ENCODE peak calls at places on chromosomes 11 and 22, in four cellular contexts. Z is K562, K is HepG2, T is H1. J is an unnamed sample.

GRCh38 chr11:4697583-4697982 is at the start of gene OR51E2:
- DNase-seq in Z (peak), K (no peak), T (no peak), J (no peak)

GRCh38 chr11:128437137-128437536 is 150.2 kb downstream of the ETS1 start:
- DNase-seq in Z (no peak), K (no peak), T (no peak), J (no peak)

GRCh38 chr22:27420817-27421361 is 380.7 kb downstream of the MN1 start:
- DNase-seq in Z (no peak), K (no peak), T (no peak), J (no peak)

GRCh38 chr11:1241706-1242105 is 18.8 kb downstream of the MUC5B start:
- DNase-seq in Z (no peak), K (no peak), T (no peak), J (no peak)

GRCh38 chr11:107271425-107271824 is 186.2 kb downstream of the CWF19L2 start:
- DNase-seq in Z (no peak), K (no peak), T (no peak), J (no peak)

GRCh38 chr22:42942351-42942750 is 72.6 kb downstream of the PACSIN2 start:
- DNase-seq in Z (no peak), K (no peak), T (no peak), J (no peak)

GRCh38 chr11:116506446-116506845 is 266.3 kb downstream of the BUD13 start:
- DNase-seq in Z (no peak), K (no peak), T (peak), J (no peak)

GRCh38 chr11:58513747-58514367 is 6.0 kb upstream of the OR5B21 start:
- DNase-seq in Z (peak), K (peak), T (peak), J (peak)

GRCh38 chr11:121310908-121311307 is 18.3 kb downstream of the SC5D start:
- DNase-seq in Z (no peak), K (no peak), T (no peak), J (no peak)

GRCh38 chr11:15901790-15902189 is 454.6 kb downstream of the SOX6 start:
- DNase-seq in Z (no peak), K (peak), T (no peak), J (no peak)

GRCh38 chr11:106988151-106988806 is 30.0 kb downstream of the GUCY1A2 start:
- DNase-seq in Z (no peak), K (no peak), T (no peak), J (no peak)

GRCh38 chr11:19380375-19380774 is 139.6 kb upstream of the E2F8 start:
- DNase-seq in Z (no peak), K (no peak), T (no peak), J (peak)

GRCh38 chr11:112227002-112227401 is 774 bp downstream of the PTS start:
- DNase-seq in Z (peak), K (no peak), T (no peak), J (peak)

GRCh38 chr22:19868773-19869471 is 14.2 kb upstream of the GNB1L start:
- DNase-seq in Z (no peak), K (no peak), T (peak), J (no peak)

GRCh38 chr22:43179911-43180195 is 7.1 kb downstream of the TTLL12 start:
- DNase-seq in Z (no peak), K (no peak), T (no peak), J (no peak)

GRCh38 chr11:72568861-72569260 is 105.4 kb downstream of the PDE2A start:
- DNase-seq in Z (no peak), K (no peak), T (no peak), J (no peak)

GRCh38 chr11:84234462-84235202 is 948.5 kb upstream of the CCDC90B start:
- DNase-seq in Z (no peak), K (no peak), T (no peak), J (no peak)

GRCh38 chr11:12585861-12586260 is 88.4 kb upstream of the TEAD1 start:
- DNase-seq in Z (no peak), K (no peak), T (no peak), J (no peak)

GRCh38 chr22:35178446-35178845 is 78.8 kb upstream of the HMGXB4 start:
- DNase-seq in Z (no peak), K (no peak), T (no peak), J (no peak)

GRCh38 chr11:35214792-35215193 is 75.8 kb downstream of the CD44 start:
- DNase-seq in Z (no peak), K (no peak), T (no peak), J (no peak)

GRCh38 chr11:94516725-94517124 is 4.5 kb downstream of the C11orf97 start:
- DNase-seq in Z (no peak), K (peak), T (no peak), J (no peak)

GRCh38 chr11:94507485-94507884 is 4.8 kb upstream of the C11orf97 start:
- DNase-seq in Z (no peak), K (no peak), T (no peak), J (no peak)

GRCh38 chr11:94515398-94515797 is 3.1 kb downstream of the C11orf97 start:
- DNase-seq in Z (no peak), K (no peak), T (no peak), J (no peak)

GRCh38 chr11:94513091-94513490 is 830 bp downstream of the C11orf97 start:
- DNase-seq in Z (no peak), K (peak), T (no peak), J (no peak)

DNA sequence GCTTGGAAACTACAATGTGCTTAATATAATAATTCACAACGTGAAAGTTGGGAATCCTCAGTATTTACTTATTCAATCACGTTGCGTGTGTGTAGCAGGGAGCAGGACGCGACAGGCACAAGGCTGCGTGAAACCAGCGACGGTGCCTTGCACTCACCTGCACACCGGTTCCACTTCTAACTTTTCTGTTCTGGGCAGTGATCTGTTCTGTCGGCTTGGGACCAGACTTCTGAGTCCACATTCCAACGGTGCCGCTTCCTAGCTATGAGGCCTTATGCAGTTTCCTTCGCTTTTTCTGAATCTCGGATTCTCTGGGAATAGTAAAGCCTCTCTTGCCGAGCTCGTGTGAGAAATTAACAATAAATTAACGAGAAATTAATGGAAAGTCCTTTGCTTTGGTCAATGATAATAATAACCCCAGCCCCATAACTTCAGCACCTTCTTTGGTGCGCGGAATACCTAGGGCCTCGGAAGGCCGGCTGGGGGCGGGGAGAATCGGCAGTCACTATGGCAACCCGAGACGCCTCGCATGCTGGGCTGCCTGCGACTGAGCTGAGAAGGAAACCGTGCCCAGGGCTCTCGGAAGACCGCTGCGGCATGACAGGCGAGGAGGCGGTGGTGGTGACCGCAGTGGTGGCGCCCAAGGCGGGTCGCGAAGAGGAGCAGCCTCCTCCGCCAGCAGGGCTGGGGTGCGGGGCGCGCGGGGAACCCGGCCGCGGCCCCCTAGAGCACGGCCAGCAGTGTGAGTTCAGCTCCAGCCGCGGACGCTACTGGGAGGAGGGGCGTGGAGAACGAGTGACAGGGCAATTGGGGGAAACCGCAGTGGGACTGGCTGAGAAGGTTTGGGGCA is at the start of gene C11orf97:
- DNase-seq in Z (peak), K (peak), T (peak), J (peak)
- TF ChIP-seq HDAC2 in Z (no peak), K (no peak), T (peak), J (no peak)

DNA sequence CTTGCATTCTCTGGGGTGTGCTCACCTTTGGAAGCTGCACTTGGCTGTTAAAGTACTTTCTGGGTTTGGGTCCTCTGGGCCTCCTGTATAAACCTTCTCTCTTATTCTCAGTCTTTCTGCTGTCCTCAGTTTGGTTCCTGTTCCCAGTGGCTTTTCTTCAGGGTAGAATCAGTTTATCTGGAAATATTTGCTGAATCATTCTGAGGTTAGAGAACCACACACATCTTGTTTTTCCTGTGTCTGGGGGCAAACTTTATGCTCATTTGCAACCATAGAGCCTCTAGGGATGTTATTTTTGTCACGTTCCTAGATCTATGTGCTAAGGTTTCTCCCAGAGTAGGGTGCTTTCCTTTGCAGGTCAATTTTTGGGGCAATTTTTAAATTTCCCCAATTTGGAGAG is 224.3 kb upstream of the C11orf87 start:
- DNase-seq in Z (no peak), K (no peak), T (no peak), J (no peak)
- TF ChIP-seq HDAC2 in Z (no peak), K (no peak), T (no peak), J (no peak)

GRCh38 chr11:74320538-74320937 is 9.1 kb upstream of the P4HA3 start:
- DNase-seq in Z (no peak), K (no peak), T (no peak), J (no peak)

GRCh38 chr11:74318241-74318932 is 6.9 kb upstream of the P4HA3 start:
- DNase-seq in Z (no peak), K (no peak), T (no peak), J (no peak)

GRCh38 chr11:74319139-74319538 is 7.7 kb upstream of the P4HA3 start:
- DNase-seq in Z (no peak), K (no peak), T (no peak), J (no peak)

GRCh38 chr11:74312321-74312720 is 881 bp upstream of the P4HA3 start:
- DNase-seq in Z (no peak), K (no peak), T (no peak), J (peak)

DNA sequence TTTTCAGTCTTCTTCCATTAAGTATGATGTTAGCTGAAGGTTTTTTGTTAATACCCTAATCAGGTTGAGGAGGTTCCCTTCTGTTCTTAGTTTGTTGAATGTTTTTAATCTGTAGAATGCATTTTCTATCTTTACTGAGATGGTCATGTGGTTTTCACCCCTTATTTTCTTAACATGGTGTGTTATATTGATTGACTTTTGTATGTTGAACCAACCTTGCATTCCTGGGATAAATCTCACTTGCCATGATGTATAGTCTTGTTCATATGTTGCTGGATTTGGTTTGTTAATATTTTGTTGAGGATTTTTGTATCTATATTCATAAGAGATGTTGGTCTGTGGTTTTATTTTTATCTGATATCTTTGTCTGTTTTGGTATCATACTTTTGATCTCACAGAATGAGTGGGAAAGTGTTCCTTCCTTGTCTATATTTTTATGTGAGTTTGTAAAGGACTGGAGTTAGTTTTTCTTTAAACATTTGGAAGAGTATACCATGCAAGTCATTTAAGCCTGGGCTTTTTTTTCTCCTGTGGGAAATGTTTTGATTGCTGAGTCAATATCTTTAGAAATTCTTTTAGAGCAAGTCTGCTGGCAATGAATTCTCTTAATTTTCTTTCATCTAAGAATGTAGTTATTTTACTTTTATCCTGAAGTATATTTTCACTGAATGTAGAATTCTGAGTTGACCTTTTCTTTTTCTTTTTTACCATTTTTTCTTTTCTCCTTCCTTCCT is 5.5 kb upstream of the P4HA3 start:
- DNase-seq in Z (no peak), K (no peak), T (no peak), J (peak)
- TF ChIP-seq HDAC2 in Z (no peak), K (no peak), T (no peak), J (no peak)

DNA sequence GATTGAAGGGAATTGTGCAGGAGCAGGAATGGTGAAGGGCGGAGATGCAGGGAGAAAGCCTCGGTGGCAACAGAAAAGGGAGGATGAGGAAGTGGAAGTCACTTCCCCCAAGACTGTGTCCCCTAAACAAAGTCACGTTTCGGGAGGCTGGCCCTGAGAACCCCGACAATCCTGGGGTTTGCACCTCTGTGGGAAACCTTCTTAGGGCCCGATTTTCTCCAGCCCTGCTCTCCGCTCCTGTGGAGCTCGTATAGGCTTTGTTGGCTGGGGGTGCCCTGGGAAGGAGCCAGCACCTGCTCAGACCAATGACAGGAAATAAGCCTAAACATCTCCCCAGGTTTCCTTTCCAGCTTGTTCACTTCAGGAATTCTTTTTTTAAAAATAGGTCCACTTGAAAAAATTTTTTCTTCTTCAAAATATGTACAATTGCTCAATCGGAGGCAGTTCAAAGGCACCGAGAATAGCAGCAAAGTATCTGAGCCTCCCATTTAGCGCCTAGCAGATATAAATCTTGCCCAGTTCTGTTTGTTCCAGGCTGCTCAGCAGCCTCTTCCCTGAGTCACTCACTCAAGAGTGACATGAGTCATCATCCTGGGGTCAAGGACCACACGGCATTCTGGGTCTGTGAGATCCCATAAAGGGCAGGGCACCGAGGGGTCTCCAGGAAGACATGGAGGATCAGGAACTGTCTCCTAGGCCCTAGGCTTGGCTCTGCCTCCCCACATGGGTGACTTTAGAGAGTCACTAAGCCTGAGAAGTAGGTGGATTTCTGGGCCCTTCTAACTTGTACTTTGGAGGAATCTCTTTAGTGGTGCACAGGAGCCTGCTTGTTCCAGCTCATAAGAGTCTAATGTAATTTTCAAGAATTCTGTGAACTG is 34.0 kb downstream of the IRAG1 start:
- DNase-seq in Z (peak), K (peak), T (no peak), J (peak)
- TF ChIP-seq HDAC2 in Z (peak), K (no peak), T (no peak), J (no peak)

GRCh38 chr22:38267086-38267485 is 5.7 kb downstream of the TMEM184B start:
- DNase-seq in Z (peak), K (no peak), T (no peak), J (no peak)
- TF ChIP-seq HDAC2 in Z (no peak), K (no peak), T (no peak), J (no peak)

DNA sequence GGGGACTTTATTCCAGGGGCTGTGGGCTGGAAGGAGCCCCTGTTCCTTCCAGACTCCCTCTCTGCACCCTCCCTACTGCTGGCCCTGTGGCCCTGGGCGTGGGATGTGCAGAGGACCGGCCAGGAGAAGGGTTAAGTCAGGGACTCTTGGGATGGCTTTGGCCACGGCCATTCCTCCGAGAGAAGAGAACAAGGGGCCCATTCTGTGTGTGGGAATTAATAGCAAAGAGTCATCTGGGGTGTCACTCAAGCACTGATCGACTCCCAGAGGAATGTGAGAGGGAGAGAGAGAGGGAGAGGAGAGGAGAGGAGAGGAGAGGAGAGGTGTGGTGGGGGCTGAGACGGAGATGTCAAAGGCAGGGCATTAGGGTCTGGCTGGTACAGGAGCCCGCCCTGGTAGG is 14.2 kb upstream of the SOX10 start:
- DNase-seq in Z (no peak), K (peak), T (no peak), J (no peak)
- TF ChIP-seq HDAC2 in Z (no peak), K (no peak), T (no peak), J (no peak)

J was measured in A549.